ENCODE peak calls at places on chromosomes 2 and 18, in ten cellular contexts. B, J, R, S, W, V, F, L, M and D are unnamed samples.
A peak's percentile ranks its signal among the peaks of the same experiment; 100 is the strongest.

GRCh38 chr2:38374978-38375377 is 2.1 kb downstream of the ATL2 start:
- DNase-seq in J (peak; percentile 48), V (no peak), M (peak; percentile 31), S (no peak), F (peak; percentile 19), L (peak; percentile 40), R (peak; percentile 35), B (no peak), W (no peak), D (no peak)

GRCh38 chr2:226172939-226173338 is 626.7 kb downstream of the IRS1 start:
- DNase-seq in M (no peak), B (no peak), L (no peak), J (no peak), F (no peak), W (no peak), V (no peak), S (no peak), R (no peak), D (no peak)

GRCh38 chr18:8196238-8196637 is 413.0 kb upstream of the RAB12 start:
- DNase-seq in M (no peak), V (no peak), F (no peak), L (no peak), W (no peak), J (no peak), R (no peak), S (no peak), B (no peak), D (no peak)

GRCh38 chr2:86021396-86022378 is 84.0 kb downstream of the POLR1A start:
- DNase-seq in M (no peak), J (no peak), L (no peak), R (no peak), V (no peak), S (no peak), F (no peak), B (no peak), W (peak; percentile 15), D (no peak)

GRCh38 chr2:17255071-17255470 is 263.2 kb downstream of the RAD51AP2 start:
- DNase-seq in W (no peak), B (no peak), F (no peak), S (no peak), M (no peak), J (no peak), L (no peak), R (no peak), V (no peak), D (no peak)

GRCh38 chr2:200482194-200482593 is 27.7 kb downstream of the KCTD18 start:
- DNase-seq in R (no peak), W (no peak), V (no peak), J (no peak), L (no peak), B (no peak), F (no peak), S (no peak), M (no peak), D (no peak)

GRCh38 chr18:73688851-73689659 is 458.6 kb downstream of the FBXO15 start:
- DNase-seq in F (peak; percentile 97), M (peak; percentile 86), J (no peak), L (peak; percentile 87), W (peak; percentile 89), S (no peak), V (no peak), R (peak; percentile 12), B (peak; percentile 98), D (no peak)

GRCh38 chr18:12369211-12369610 is 7.8 kb downstream of the AFG3L2 start:
- DNase-seq in W (no peak), S (no peak), B (no peak), F (no peak), R (no peak), M (no peak), L (no peak), J (no peak), V (no peak), D (no peak)

GRCh38 chr2:235900631-235901030 is 267.6 kb downstream of the GBX2 start:
- DNase-seq in M (peak; percentile 4), J (peak; percentile 37), S (no peak), W (no peak), R (no peak), F (no peak), L (peak; percentile 30), B (peak; percentile 41), V (no peak), D (no peak)

GRCh38 chr18:26621161-26622026 is 73.0 kb upstream of the KCTD1 start:
- DNase-seq in L (peak; percentile 79), B (no peak), J (peak; percentile 15), M (peak; percentile 26), S (peak; percentile 72), V (peak; percentile 65), W (peak; percentile 53), R (peak; percentile 27), F (peak; percentile 23), D (peak; percentile 87)

GRCh38 chr18:62755454-62755853 is 40.1 kb downstream of the PHLPP1 start:
- DNase-seq in V (no peak), R (no peak), L (no peak), M (no peak), J (no peak), W (no peak), F (no peak), B (no peak), S (no peak), D (no peak)

GRCh38 chr2:106192752-106193490 is 1.2 kb downstream of the UXS1 start:
- DNase-seq in R (no peak), M (peak; percentile 95), L (peak; percentile 55), S (peak; percentile 78), F (peak; percentile 78), W (peak; percentile 89), B (peak; percentile 87), V (no peak), J (peak; percentile 68), D (no peak)

GRCh38 chr2:231336236-231336635 is 59.3 kb upstream of the B3GNT7 start:
- DNase-seq in S (no peak), M (no peak), R (no peak), L (no peak), W (no peak), F (no peak), V (no peak), B (no peak), J (no peak), D (no peak)

GRCh38 chr2:237874585-237875161 is 15.2 kb downstream of the RAMP1 start:
- DNase-seq in L (peak; percentile 90), J (no peak), B (peak; percentile 76), W (peak; percentile 96), S (peak; percentile 6), M (peak; percentile 69), V (no peak), R (no peak), F (peak; percentile 68), D (no peak)

GRCh38 chr2:317501-318424 is 29.9 kb upstream of the ALKAL2 start:
- DNase-seq in J (no peak), R (peak; percentile 82), F (peak; percentile 40), V (no peak), M (peak; percentile 30), B (peak; percentile 10), S (no peak), W (peak; percentile 59), L (peak; percentile 66), D (no peak)

GRCh38 chr2:219689676-219690628 is 62.5 kb downstream of the SLC4A3 start:
- DNase-seq in B (peak; percentile 74), S (peak; percentile 71), R (peak; percentile 45), J (peak; percentile 62), M (peak; percentile 65), V (peak; percentile 65), F (peak; percentile 76), W (peak; percentile 70), L (peak; percentile 79), D (peak; percentile 87)

GRCh38 chr2:31578316-31578715 is 2.4 kb downstream of the SRD5A2 start:
- DNase-seq in S (no peak), W (no peak), L (peak; percentile 50), R (no peak), V (no peak), F (no peak), B (no peak), J (no peak), M (no peak), D (no peak)
- H3K27me3 ChIP-seq in S (peaks cover 55% of the 10 kb centered on the region), W (peaks cover 36% of the 10 kb centered on the region), L (peaks cover 28% of the 10 kb centered on the region), R (peaks cover 49% of the 10 kb centered on the region), V (peaks cover 28% of the 10 kb centered on the region), F (peaks cover 9% of the 10 kb centered on the region), B (peaks cover 15% of the 10 kb centered on the region), J (no peaks in the 10 kb centered on the region), M (peaks cover 38% of the 10 kb centered on the region), D (no peaks in the 10 kb centered on the region)

DNA sequence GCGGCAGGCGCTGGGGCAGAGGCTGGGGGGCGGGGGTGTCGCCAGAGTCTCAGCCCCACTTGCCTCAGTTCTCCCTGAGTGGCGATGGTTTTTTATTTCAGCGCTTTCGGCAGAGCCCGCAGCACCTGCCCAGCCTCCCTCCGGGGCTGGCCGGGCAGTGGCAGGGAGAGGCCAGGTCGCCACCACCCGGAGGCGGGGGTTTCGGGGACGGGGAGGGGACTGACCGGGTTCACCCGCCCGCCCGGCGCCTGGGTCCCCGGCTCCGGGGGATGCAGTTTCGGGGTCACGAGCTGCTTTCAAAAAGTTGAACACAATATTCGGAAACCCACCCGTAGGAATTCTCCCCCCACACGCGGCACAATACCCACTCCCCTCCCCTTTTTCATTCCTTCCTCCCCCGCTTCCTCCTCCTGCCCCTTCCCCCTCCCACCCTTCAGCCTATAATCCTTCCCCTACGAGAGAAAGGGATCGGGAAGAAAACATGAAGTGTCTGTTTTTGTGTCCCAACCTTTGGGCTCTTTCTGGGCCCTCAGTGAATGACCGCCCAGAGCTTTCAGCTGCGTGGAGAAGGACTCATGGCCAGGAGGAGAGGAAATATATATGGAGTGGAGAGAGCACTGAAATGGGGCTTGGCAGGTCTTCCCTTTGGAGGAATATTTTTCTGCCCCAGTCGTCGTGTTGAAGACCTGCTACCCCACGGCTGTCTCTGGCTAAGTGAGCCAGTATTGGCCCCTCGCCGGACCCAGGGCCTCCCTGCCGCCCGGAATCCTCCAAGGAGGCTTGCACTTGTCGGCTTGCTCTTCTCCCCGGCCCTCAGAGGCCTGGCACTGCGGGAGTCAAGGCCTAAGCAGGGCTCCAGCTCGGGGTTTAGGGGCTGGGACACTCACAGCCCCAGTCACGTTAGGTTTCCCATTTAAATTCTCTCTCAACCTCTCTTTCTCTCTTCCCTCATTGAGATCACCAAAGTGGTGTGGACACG is 2.1 kb upstream of the SIX3 start:
- DNase-seq in L (no peak), B (no peak), F (no peak), J (no peak), M (no peak), S (no peak), W (no peak), R (no peak), V (peak; percentile 55), D (no peak)
- H3K4me2 ChIP-seq in L (peak overlapping the region; percentile 91), B (no peak overlapping the region), F (no peak overlapping the region), J (no peak overlapping the region), M (peak overlapping the region; percentile 62), S (peak overlapping the region; percentile 79), W (no peak overlapping the region), R (peak overlapping the region; percentile 95), V (peak overlapping the region; percentile 55), D (no peak overlapping the region)

DNA sequence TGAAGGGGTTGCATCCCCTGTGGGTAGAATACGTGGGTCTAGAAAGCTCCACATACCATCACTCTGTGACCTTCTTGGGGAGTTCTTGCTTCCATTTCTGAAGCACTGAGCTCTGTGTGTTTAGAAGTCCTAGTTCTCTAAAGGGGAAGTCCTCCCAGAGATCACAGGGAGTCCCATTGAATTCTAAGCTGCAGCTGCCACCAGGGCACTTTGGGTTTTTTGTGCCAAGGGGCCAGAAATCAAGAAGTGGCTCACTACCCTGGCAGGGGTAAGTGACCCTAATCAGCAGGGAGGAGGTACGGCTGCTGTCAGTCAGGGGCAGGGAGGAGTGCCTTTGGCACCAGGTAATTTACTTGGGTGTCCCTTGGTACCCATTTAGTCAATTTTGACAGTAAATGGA is 70.9 kb downstream of the EHD3 start:
- DNase-seq in J (no peak), B (no peak), M (no peak), R (no peak), W (no peak), F (no peak), V (no peak), S (no peak), L (no peak), D (no peak)
- H3K27me3 ChIP-seq in J (peaks cover 2% of the 10 kb centered on the region), B (no peaks in the 10 kb centered on the region), M (no peaks in the 10 kb centered on the region), R (peaks cover 4% of the 10 kb centered on the region), W (no peaks in the 10 kb centered on the region), F (no peaks in the 10 kb centered on the region), V (no peaks in the 10 kb centered on the region), S (no peaks in the 10 kb centered on the region), L (no peaks in the 10 kb centered on the region), D (no peaks in the 10 kb centered on the region)

GRCh38 chr2:50614056-50614455 is 417.9 kb downstream of the NRXN1 start:
- DNase-seq in L (peak; percentile 40), J (no peak), S (no peak), B (peak; percentile 59), M (no peak), F (peak; percentile 5), V (no peak), R (no peak), W (no peak), D (no peak)
- H3K4me2 ChIP-seq in L (no peak overlapping the region), J (no peak overlapping the region), S (no peak overlapping the region), B (no peak overlapping the region), M (no peak overlapping the region), F (no peak overlapping the region), V (no peak overlapping the region), R (no peak overlapping the region), W (no peak overlapping the region), D (no peak overlapping the region)